ENCODE peak calls at places on chromosome 6, in ten cellular contexts. One of them, this sample, is unnamed. For H3K4me1, the result is how much of the 10 kb centered on the place peaks cover.

GRCh38 chr6:37623666-37624065 is 74.0 kb downstream of the MDGA1 start:
- DNase-seq in psoas muscle: peak
- DNase-seq in left ventricle myocardium inferior: no peak
- DNase-seq in A673: no peak
- DNase-seq in H9: no peak
- DNase-seq in body of pancreas: no peak
- DNase-seq in HepG2: no peak
- DNase-seq in uterus: no peak
- DNase-seq in Panc1: no peak
- DNase-seq in right lobe of liver: no peak
- DNase-seq in this sample: no peak

GRCh38 chr6:82362868-82363267 is 749 bp upstream of the TPBG start:
- DNase-seq in psoas muscle: no peak
- DNase-seq in left ventricle myocardium inferior: no peak
- DNase-seq in A673: peak
- DNase-seq in H9: peak
- DNase-seq in body of pancreas: no peak
- DNase-seq in HepG2: no peak
- DNase-seq in uterus: peak
- DNase-seq in Panc1: no peak
- DNase-seq in right lobe of liver: no peak
- DNase-seq in this sample: peak

GRCh38 chr6:43434441-43434840 is 7.1 kb downstream of the ABCC10 start:
- DNase-seq in psoas muscle: no peak
- DNase-seq in left ventricle myocardium inferior: peak
- DNase-seq in A673: no peak
- DNase-seq in H9: no peak
- DNase-seq in body of pancreas: no peak
- DNase-seq in HepG2: no peak
- DNase-seq in uterus: no peak
- DNase-seq in Panc1: no peak
- DNase-seq in right lobe of liver: no peak
- DNase-seq in this sample: no peak

GRCh38 chr6:27250277-27250954 is 2.9 kb downstream of the PRSS16 start:
- DNase-seq in psoas muscle: no peak
- DNase-seq in left ventricle myocardium inferior: no peak
- DNase-seq in A673: no peak
- DNase-seq in H9: no peak
- DNase-seq in body of pancreas: no peak
- DNase-seq in HepG2: no peak
- DNase-seq in uterus: no peak
- DNase-seq in Panc1: no peak
- DNase-seq in right lobe of liver: no peak
- DNase-seq in this sample: no peak

GRCh38 chr6:146634022-146634421 is 35.2 kb downstream of the ADGB start:
- DNase-seq in psoas muscle: no peak
- DNase-seq in left ventricle myocardium inferior: no peak
- DNase-seq in A673: no peak
- DNase-seq in H9: no peak
- DNase-seq in body of pancreas: no peak
- DNase-seq in HepG2: no peak
- DNase-seq in uterus: no peak
- DNase-seq in Panc1: no peak
- DNase-seq in right lobe of liver: no peak
- DNase-seq in this sample: no peak

GRCh38 chr6:89826029-89826528 is 3.6 kb upstream of the CASP8AP2 start:
- DNase-seq in psoas muscle: no peak
- DNase-seq in left ventricle myocardium inferior: no peak
- DNase-seq in A673: no peak
- DNase-seq in H9: no peak
- DNase-seq in body of pancreas: no peak
- DNase-seq in HepG2: no peak
- DNase-seq in uterus: no peak
- DNase-seq in Panc1: no peak
- DNase-seq in right lobe of liver: no peak
- DNase-seq in this sample: no peak

GRCh38 chr6:106281661-106282060 is 43.9 kb downstream of the ATG5 start:
- DNase-seq in psoas muscle: no peak
- DNase-seq in left ventricle myocardium inferior: no peak
- DNase-seq in A673: no peak
- DNase-seq in H9: no peak
- DNase-seq in body of pancreas: no peak
- DNase-seq in HepG2: no peak
- DNase-seq in uterus: no peak
- DNase-seq in Panc1: no peak
- DNase-seq in right lobe of liver: no peak
- DNase-seq in this sample: no peak

GRCh38 chr6:40956871-40957270 is 82.2 kb downstream of the UNC5CL start:
- DNase-seq in psoas muscle: no peak
- DNase-seq in left ventricle myocardium inferior: no peak
- DNase-seq in A673: no peak
- DNase-seq in H9: no peak
- DNase-seq in body of pancreas: no peak
- DNase-seq in HepG2: no peak
- DNase-seq in uterus: no peak
- DNase-seq in Panc1: no peak
- DNase-seq in right lobe of liver: no peak
- DNase-seq in this sample: peak

GRCh38 chr6:81216668-81217067 is 535.8 kb downstream of the TENT5A start:
- DNase-seq in psoas muscle: no peak
- DNase-seq in left ventricle myocardium inferior: no peak
- DNase-seq in A673: peak
- DNase-seq in H9: no peak
- DNase-seq in body of pancreas: no peak
- DNase-seq in HepG2: no peak
- DNase-seq in uterus: no peak
- DNase-seq in Panc1: no peak
- DNase-seq in right lobe of liver: no peak
- DNase-seq in this sample: no peak

GRCh38 chr6:125667326-125667725 is 82.1 kb upstream of the HEY2 start:
- DNase-seq in psoas muscle: no peak
- DNase-seq in left ventricle myocardium inferior: no peak
- DNase-seq in A673: no peak
- DNase-seq in H9: no peak
- DNase-seq in body of pancreas: no peak
- DNase-seq in HepG2: no peak
- DNase-seq in uterus: no peak
- DNase-seq in Panc1: no peak
- DNase-seq in right lobe of liver: no peak
- DNase-seq in this sample: no peak

GRCh38 chr6:100998111-100998510 is 117.0 kb upstream of the ASCC3 start:
- DNase-seq in psoas muscle: no peak
- DNase-seq in left ventricle myocardium inferior: no peak
- DNase-seq in A673: no peak
- DNase-seq in H9: no peak
- DNase-seq in body of pancreas: no peak
- DNase-seq in HepG2: no peak
- DNase-seq in uterus: no peak
- DNase-seq in Panc1: peak
- DNase-seq in right lobe of liver: no peak
- DNase-seq in this sample: peak

GRCh38 chr6:137237413-137238170 is 18.4 kb upstream of the IFNGR1 start:
- DNase-seq in psoas muscle: no peak
- DNase-seq in left ventricle myocardium inferior: no peak
- DNase-seq in A673: peak
- DNase-seq in H9: no peak
- DNase-seq in body of pancreas: no peak
- DNase-seq in HepG2: peak
- DNase-seq in uterus: no peak
- DNase-seq in Panc1: no peak
- DNase-seq in right lobe of liver: no peak
- DNase-seq in this sample: peak
- H3K27ac ChIP-seq in psoas muscle: no peak
- H3K27ac ChIP-seq in left ventricle myocardium inferior: peak
- H3K27ac ChIP-seq in A673: no peak
- H3K27ac ChIP-seq in H9: no peak
- H3K27ac ChIP-seq in body of pancreas: no peak
- H3K27ac ChIP-seq in HepG2: no peak
- H3K27ac ChIP-seq in uterus: no peak
- H3K27ac ChIP-seq in Panc1: no peak
- H3K27ac ChIP-seq in right lobe of liver: no peak
- H3K27ac ChIP-seq in this sample: peak

DNA sequence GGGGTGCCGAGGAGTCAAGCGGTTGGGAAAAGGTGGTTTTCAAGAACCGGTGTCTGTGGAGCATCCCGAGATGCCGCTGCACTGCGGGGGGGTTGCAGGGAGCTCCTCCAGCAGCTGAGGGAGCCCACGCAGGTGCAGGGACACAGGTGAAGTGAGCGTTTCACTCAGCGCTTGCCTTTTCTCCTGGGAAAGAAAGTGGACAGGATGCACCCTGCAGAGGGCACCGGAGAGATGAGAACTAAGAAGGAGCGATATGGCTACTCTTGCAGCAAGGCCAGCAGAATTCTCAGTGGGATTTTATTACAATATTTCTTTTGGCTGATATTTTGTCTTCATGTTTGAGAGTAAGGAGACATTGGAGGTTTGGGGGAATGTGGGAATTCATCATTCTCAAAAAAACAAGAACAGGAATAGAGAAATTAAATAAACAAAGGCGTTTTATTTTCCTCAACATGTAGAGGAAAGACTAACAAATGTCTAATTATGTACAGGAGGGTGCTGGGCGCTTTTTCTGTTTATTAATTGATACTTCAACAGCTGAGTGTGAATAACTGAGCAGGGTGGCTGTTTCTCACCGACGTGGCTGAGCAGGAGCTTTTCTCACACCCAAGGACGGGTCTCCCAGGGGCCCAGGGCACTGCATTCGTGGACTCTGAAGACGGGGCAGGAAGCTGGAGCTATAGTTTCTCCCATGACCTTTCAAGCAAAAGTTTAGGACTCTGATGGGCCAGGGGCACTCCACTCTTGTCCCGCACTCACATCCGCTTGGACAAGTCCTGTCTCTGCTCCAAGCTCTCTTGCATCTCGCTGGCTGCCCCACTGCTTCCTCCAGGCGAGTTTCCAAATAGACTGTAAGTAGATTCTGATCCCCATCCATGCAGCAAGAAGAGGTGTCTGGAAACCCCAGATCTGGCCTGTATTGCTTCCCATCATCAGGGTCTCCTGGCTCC is 176.1 kb downstream of the SMOC2 start:
- DNase-seq in psoas muscle: no peak
- DNase-seq in left ventricle myocardium inferior: no peak
- DNase-seq in A673: no peak
- DNase-seq in H9: peak
- DNase-seq in body of pancreas: no peak
- DNase-seq in HepG2: no peak
- DNase-seq in uterus: no peak
- DNase-seq in Panc1: no peak
- DNase-seq in right lobe of liver: no peak
- DNase-seq in this sample: no peak
- TF ChIP-seq CTCF in psoas muscle: peak
- TF ChIP-seq CTCF in left ventricle myocardium inferior: peak
- TF ChIP-seq CTCF in A673: peak
- TF ChIP-seq CTCF in H9: peak
- TF ChIP-seq CTCF in body of pancreas: no peak
- TF ChIP-seq CTCF in HepG2: peak
- TF ChIP-seq CTCF in uterus: peak
- TF ChIP-seq CTCF in Panc1: no peak
- TF ChIP-seq CTCF in right lobe of liver: no peak
- TF ChIP-seq CTCF in this sample: peak

DNA sequence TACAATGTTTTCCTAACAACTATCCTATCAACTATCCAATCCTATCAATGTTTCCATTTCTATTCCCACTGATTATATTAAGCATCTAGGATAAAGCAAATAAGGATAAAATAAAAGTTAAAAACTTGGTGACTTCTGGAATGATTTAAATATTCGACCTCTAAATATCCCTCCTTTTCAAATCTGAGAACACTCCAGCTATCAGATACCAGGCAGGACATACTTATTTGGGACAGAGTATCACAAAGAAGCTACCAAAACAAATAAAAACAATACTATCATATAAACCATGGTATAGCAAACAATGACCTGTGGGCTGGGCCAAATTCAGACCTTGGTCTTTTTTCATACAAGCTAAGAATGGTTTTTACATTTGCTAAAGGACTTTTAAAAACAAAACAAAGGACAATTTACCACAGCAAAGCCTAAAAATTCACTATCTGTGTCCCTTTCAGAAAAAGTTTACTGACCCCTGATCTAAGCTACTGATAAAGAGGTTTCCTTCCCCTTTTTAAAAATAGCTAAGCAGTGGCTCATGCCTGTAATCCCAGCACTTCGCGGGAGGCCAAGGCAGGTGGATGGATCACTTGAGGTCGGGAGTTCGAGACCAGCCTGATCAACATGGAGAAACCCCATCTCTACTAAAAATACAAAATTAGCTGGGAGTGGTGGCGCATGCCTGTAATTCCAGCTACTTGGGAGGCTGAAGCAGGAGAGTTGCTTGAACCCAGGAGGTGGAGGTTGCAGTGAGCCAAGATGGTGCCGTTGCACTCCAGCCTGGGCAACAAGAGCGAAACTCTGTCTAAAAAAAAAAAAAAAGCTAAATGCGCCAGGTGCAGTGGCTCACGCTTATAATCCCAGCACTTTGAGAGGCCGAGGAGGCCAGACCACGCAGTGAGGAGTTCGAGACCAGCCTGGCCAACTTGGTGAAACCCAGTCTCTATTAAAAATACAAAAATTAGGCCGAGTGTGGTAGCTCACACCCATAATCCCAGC is 6.0 kb downstream of the NUP153 start:
- DNase-seq in psoas muscle: no peak
- DNase-seq in left ventricle myocardium inferior: no peak
- DNase-seq in A673: no peak
- DNase-seq in H9: no peak
- DNase-seq in body of pancreas: no peak
- DNase-seq in HepG2: no peak
- DNase-seq in uterus: no peak
- DNase-seq in Panc1: no peak
- DNase-seq in right lobe of liver: no peak
- DNase-seq in this sample: no peak
- H3K4me1 ChIP-seq in psoas muscle: under half
- H3K4me1 ChIP-seq in left ventricle myocardium inferior: half or more
- H3K4me1 ChIP-seq in A673: under half
- H3K4me1 ChIP-seq in H9: under half
- H3K4me1 ChIP-seq in body of pancreas: under half
- H3K4me1 ChIP-seq in HepG2: under half
- H3K4me1 ChIP-seq in uterus: under half
- H3K4me1 ChIP-seq in Panc1: under half
- H3K4me1 ChIP-seq in right lobe of liver: under half
- H3K4me1 ChIP-seq in this sample: under half

DNA sequence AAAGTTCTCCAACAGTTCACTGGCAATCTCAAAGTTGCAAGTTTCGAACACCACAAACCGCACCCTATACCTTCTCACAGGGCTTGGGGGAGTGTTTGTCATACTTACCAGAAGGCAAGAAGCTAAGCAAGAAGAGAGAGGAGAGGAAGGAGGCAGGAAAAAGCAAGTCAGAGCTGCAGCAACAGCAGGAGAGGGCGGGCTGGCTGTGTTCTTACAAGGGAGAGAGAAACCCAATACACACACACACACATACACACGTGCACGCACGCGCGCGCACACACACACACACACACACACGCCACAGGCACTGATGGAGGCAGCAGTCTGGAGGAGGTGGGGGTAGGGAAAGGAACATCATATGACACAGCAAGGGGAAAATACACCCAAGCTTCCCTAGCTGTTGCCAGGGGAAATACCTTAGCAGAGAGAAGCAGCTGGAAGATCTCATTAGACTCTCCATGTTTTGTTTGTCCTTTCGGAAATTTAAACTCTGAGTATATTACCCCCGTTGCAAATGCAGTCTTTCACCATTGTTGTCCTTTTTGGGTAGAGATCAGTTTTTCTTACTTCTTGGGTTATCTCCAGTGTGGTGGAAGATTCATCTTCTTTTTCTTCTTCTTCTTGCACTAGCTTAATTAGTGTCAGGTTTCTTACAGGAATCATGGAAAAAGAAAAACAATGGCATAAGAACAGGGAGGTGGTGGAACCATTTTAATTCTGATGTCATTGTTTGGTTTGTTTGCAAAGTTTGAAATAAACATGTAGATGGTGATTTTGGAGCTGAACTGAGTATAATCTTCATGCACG is at the start of gene TXLNB:
- DNase-seq in psoas muscle: peak
- DNase-seq in left ventricle myocardium inferior: peak
- DNase-seq in A673: no peak
- DNase-seq in H9: peak
- DNase-seq in body of pancreas: peak
- DNase-seq in HepG2: no peak
- DNase-seq in uterus: peak
- DNase-seq in Panc1: no peak
- DNase-seq in right lobe of liver: peak
- DNase-seq in this sample: peak
- H3K27ac ChIP-seq in psoas muscle: peak
- H3K27ac ChIP-seq in left ventricle myocardium inferior: peak
- H3K27ac ChIP-seq in A673: no peak
- H3K27ac ChIP-seq in H9: no peak
- H3K27ac ChIP-seq in body of pancreas: no peak
- H3K27ac ChIP-seq in HepG2: no peak
- H3K27ac ChIP-seq in uterus: peak
- H3K27ac ChIP-seq in Panc1: no peak
- H3K27ac ChIP-seq in right lobe of liver: peak
- H3K27ac ChIP-seq in this sample: no peak

This sample was measured in foreskin keratinocyte.